ENCODE peak calls at places on chromosomes 4 and X, in nine cellular contexts. P is kidney epithelial cell; K is endodermal cell; O is activated CD8-positive, alpha-beta T cell treated with anti-CD3 and anti-CD28 coated beads for 36 hours; I is A549; H is CD8-positive, alpha-beta T cell; C is cardiac muscle cell; V is AG10803; F is MM.1S. B is an unnamed sample.

GRCh38 chr4:40334591-40335507 is at the start of gene CHRNA9:
- DNase-seq in P (no peak), K (peak; percentile 73), O (no peak), I (no peak), H (no peak), C (peak; percentile 47), V (no peak), F (no peak), B (no peak)

GRCh38 chr4:158810487-158811215 is 41.8 kb downstream of the FNIP2 start:
- DNase-seq in P (peak; percentile 96), K (no peak), O (peak; percentile 6), I (no peak), H (no peak), C (no peak), V (peak; percentile 99), F (no peak), B (no peak)

GRCh38 chr4:15006416-15007024 is 4.2 kb downstream of the CPEB2 start:
- DNase-seq in P (no peak), K (no peak), O (no peak), I (no peak), H (no peak), C (no peak), V (peak; percentile 17), F (peak; percentile 33), B (peak; percentile 6)

GRCh38 chrX:138128025-138128671 is 562.2 kb downstream of the ZIC3 start:
- DNase-seq in P (no peak), K (peak; percentile 64), O (no peak), I (peak; percentile 5), H (no peak), C (peak; percentile 47), V (peak; percentile 30), F (peak; percentile 44), B (peak; percentile 23)

GRCh38 chrX:115233497-115234219 is at the start of gene LRCH2:
- DNase-seq in P (no peak), K (peak; percentile 82), O (no peak), I (no peak), H (no peak), C (peak; percentile 83), V (peak; percentile 21), F (no peak), B (peak; percentile 15)

GRCh38 chrX:1658083-1658463 is 43.2 kb downstream of the ASMT start:
- DNase-seq in P (no peak), K (peak; percentile 52), O (peak; percentile 41), I (no peak), H (no peak), C (peak; percentile 21), V (no peak), F (no peak), B (no peak)

GRCh38 chr4:6347511-6348045 is 77.9 kb downstream of the WFS1 start:
- DNase-seq in P (no peak), K (no peak), O (no peak), I (no peak), H (no peak), C (no peak), V (no peak), F (no peak), B (no peak)

GRCh38 chr4:1939664-1940509 is 68.7 kb downstream of the NSD2 start:
- DNase-seq in P (peak; percentile 72), K (no peak), O (no peak), I (no peak), H (no peak), C (no peak), V (peak; percentile 72), F (no peak), B (no peak)

GRCh38 chrX:71366674-71367256 is 608 bp downstream of the TAF1 start:
- DNase-seq in P (no peak), K (no peak), O (peak; percentile 42), I (peak; percentile 7), H (peak; percentile 26), C (peak; percentile 13), V (peak; percentile 12), F (peak; percentile 26), B (peak; percentile 32)

GRCh38 chrX:19791562-19791961 is 95.8 kb downstream of the SH3KBP1 start:
- DNase-seq in P (no peak), K (no peak), O (no peak), I (no peak), H (no peak), C (no peak), V (peak; percentile 73), F (no peak), B (no peak)

GRCh38 chr4:41213563-41214157 is 682 bp downstream of the APBB2 start:
- DNase-seq in P (no peak), K (no peak), O (no peak), I (peak; percentile 21), H (no peak), C (no peak), V (no peak), F (no peak), B (no peak)

GRCh38 chrX:38166478-38167083 is 54.1 kb downstream of the SRPX start:
- DNase-seq in P (no peak), K (no peak), O (peak; percentile 23), I (peak; percentile 4), H (no peak), C (peak; percentile 47), V (no peak), F (peak; percentile 36), B (peak; percentile 20)

GRCh38 chrX:97685753-97686152 is 802.0 kb downstream of the RPA4 start:
- DNase-seq in P (no peak), K (no peak), O (peak; percentile 25), I (peak; percentile 9), H (no peak), C (peak; percentile 61), V (peak; percentile 17), F (peak; percentile 53), B (peak; percentile 18)

GRCh38 chrX:56232221-56233082 is at the start of gene KLF8:
- DNase-seq in P (no peak), K (peak; percentile 86), O (peak; percentile 50), I (no peak), H (peak; percentile 12), C (peak; percentile 43), V (no peak), F (no peak), B (peak; percentile 64)

GRCh38 chr4:47945930-47946726 is 31.7 kb upstream of the NFXL1 start:
- DNase-seq in P (no peak), K (no peak), O (no peak), I (no peak), H (no peak), C (no peak), V (no peak), F (no peak), B (no peak)
- TF ChIP-seq CTCF in P (peak; percentile 12), K (peak; percentile 67), O (no peak), I (no peak), H (no peak), C (no peak), V (no peak), F (no peak), B (no peak)

GRCh38 chr4:77599378-77599777 is 6.2 kb upstream of the CXCL13 start:
- DNase-seq in P (no peak), K (peak; percentile 72), O (peak; percentile 29), I (peak; percentile 15), H (no peak), C (no peak), V (peak; percentile 50), F (peak; percentile 44), B (no peak)
- TF ChIP-seq CTCF in P (peak; percentile 69), K (peak; percentile 77), O (peak; percentile 52), I (no peak), H (no peak), C (peak; percentile 76), V (peak; percentile 87), F (peak; percentile 66), B (peak; percentile 23)

GRCh38 chr4:125739760-125740159 is 425.0 kb downstream of the FAT4 start:
- DNase-seq in P (no peak), K (no peak), O (no peak), I (no peak), H (no peak), C (peak; percentile 15), V (peak; percentile 19), F (no peak), B (no peak)

GRCh38 chr4:125735107-125735506 is 420.4 kb downstream of the FAT4 start:
- DNase-seq in P (peak; percentile 82), K (peak; percentile 80), O (no peak), I (peak; percentile 31), H (no peak), C (peak; percentile 76), V (peak; percentile 92), F (no peak), B (no peak)

GRCh38 chr4:125734504-125734903 is 419.7 kb downstream of the FAT4 start:
- DNase-seq in P (no peak), K (no peak), O (no peak), I (no peak), H (no peak), C (no peak), V (no peak), F (no peak), B (no peak)

GRCh38 chr4:125732682-125733081 is 417.9 kb downstream of the FAT4 start:
- DNase-seq in P (no peak), K (no peak), O (no peak), I (no peak), H (no peak), C (no peak), V (no peak), F (no peak), B (no peak)

GRCh38 chr4:125736057-125736456 is 421.3 kb downstream of the FAT4 start:
- DNase-seq in P (no peak), K (peak; percentile 64), O (no peak), I (no peak), H (no peak), C (no peak), V (peak; percentile 53), F (no peak), B (no peak)
- TF ChIP-seq CTCF in P (peak; percentile 22), K (peak; percentile 45), O (no peak), I (peak; percentile 13), H (no peak), C (peak; percentile 19), V (peak; percentile 31), F (no peak), B (no peak)

GRCh38 chrX:130874751-130875150 is 28.3 kb downstream of the ENOX2 start:
- DNase-seq in P (no peak), K (no peak), O (no peak), I (no peak), H (no peak), C (no peak), V (peak; percentile 27), F (no peak), B (no peak)

GRCh38 chrX:130869239-130869638 is 33.8 kb downstream of the ENOX2 start:
- DNase-seq in P (no peak), K (no peak), O (no peak), I (no peak), H (no peak), C (no peak), V (peak; percentile 64), F (no peak), B (no peak)
- TF ChIP-seq CTCF in P (no peak), K (no peak), O (no peak), I (no peak), H (no peak), C (no peak), V (no peak), F (no peak), B (no peak)

DNA sequence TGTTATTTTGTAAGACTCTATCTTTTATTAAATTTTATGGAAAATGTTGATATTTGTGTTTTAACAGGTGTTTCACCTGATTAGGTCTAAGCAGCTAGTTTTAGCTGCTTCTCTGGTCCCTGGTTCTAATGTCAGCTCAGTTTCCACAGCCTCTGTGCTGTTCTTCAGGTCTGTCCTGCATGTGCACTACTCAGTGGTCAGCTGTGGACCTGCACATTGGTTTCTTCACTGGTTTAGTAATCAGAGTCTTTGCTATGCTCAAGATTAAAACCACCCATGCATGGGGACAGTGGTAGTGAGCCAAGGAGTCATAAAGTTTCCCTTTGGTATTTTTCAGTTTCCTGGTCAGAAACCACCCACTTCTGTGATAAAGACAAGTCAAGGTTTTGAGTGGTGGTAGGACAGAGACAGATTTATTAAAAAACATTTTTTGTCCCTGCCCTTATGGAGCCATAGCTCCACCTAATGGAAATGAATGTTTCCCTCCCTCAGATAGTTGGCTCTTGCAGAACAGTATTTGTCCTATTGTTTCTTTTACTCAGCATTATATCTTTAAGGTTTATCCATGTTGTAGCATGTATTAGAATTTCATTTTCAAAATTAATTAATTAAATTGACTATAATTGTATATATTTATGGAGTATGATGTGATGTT is 36.8 kb upstream of the VBP1 start:
- DNase-seq in P (no peak), K (no peak), O (no peak), I (no peak), H (no peak), C (no peak), V (no peak), F (peak; percentile 7), B (no peak)
- TF ChIP-seq CTCF in P (no peak), K (peak; percentile 33), O (peak; percentile 11), I (no peak), H (no peak), C (peak; percentile 7), V (no peak), F (peak; percentile 17), B (no peak)

B was measured in GM13976.